ENCODE peak calls at places on chromosomes 1 and 21, in four cellular contexts. E is GM23338, O is body of pancreas, H is AG04450. C is an unnamed sample.

GRCh38 chr21:36796070-36796469 is 97.2 kb downstream of the SIM2 start:
- DNase-seq in E (no peak), O (no peak), H (no peak), C (no peak)

GRCh38 chr1:31703431-31704260 is at the start of gene COL16A1:
- DNase-seq in E (peak), O (peak), H (no peak), C (no peak)

GRCh38 chr1:112007169-112007568 is 17.7 kb upstream of the KCND3 start:
- DNase-seq in E (no peak), O (no peak), H (no peak), C (no peak)

GRCh38 chr1:29810121-29811120 is 574.1 kb downstream of the PTPRU start:
- DNase-seq in E (no peak), O (no peak), H (no peak), C (no peak)

GRCh38 chr1:100721502-100722205 is 2.1 kb downstream of the VCAM1 start:
- DNase-seq in E (no peak), O (no peak), H (peak), C (no peak)

GRCh38 chr1:79259390-79260336 is 253.1 kb upstream of the ADGRL4 start:
- DNase-seq in E (peak), O (no peak), H (peak), C (no peak)

GRCh38 chr1:38138498-38139233 is 92.1 kb upstream of the POU3F1 start:
- DNase-seq in E (no peak), O (peak), H (peak), C (no peak)

GRCh38 chr1:197660389-197660788 is 114.9 kb downstream of the DENND1B start:
- DNase-seq in E (no peak), O (no peak), H (no peak), C (no peak)

GRCh38 chr21:31752352-31752751 is 20.4 kb upstream of the SCAF4 start:
- DNase-seq in E (no peak), O (no peak), H (no peak), C (no peak)

GRCh38 chr1:110746644-110747259 is 72.0 kb upstream of the KCNA3 start:
- DNase-seq in E (peak), O (peak), H (peak), C (peak)

GRCh38 chr1:11358991-11359390 is 86.0 kb downstream of the UBIAD1 start:
- DNase-seq in E (no peak), O (no peak), H (no peak), C (no peak)

GRCh38 chr1:87109012-87109411 is 194.6 kb downstream of the HS2ST1 start:
- DNase-seq in E (no peak), O (no peak), H (no peak), C (no peak)

GRCh38 chr1:19087737-19088594 is 122.1 kb downstream of the UBR4 start:
- DNase-seq in E (no peak), O (peak), H (no peak), C (no peak)

C was measured in glomerular endothelial cell.